ENCODE peak calls at places on chromosomes 2 and 18, in nine cellular contexts. N, P, Q, B, Y, I, C, M and W are unnamed samples.

GRCh38 chr2:206457188-206457634 is 13.9 kb downstream of the ADAM23 start:
- ATAC-seq in N (no peak), P (no peak), Q (peak; percentile 67), B (no peak), Y (no peak), I (no peak), C (no peak), M (no peak), W (no peak)

GRCh38 chr2:10432315-10433181 is 15.6 kb downstream of the ODC1 start:
- ATAC-seq in N (peak; percentile 67), P (peak; percentile 65), Q (peak; percentile 74), B (peak; percentile 78), Y (peak; percentile 48), I (peak; percentile 21), C (peak; percentile 61), M (peak; percentile 81), W (no peak)

GRCh38 chr2:124661558-124661957 is 636.5 kb downstream of the CNTNAP5 start:
- ATAC-seq in N (no peak), P (no peak), Q (no peak), B (no peak), Y (no peak), I (no peak), C (no peak), M (no peak), W (no peak)

GRCh38 chr2:187188783-187189631 is 259.0 kb downstream of the CALCRL start:
- ATAC-seq in N (no peak), P (no peak), Q (peak; percentile 99), B (no peak), Y (no peak), I (no peak), C (no peak), M (no peak), W (no peak)

GRCh38 chr2:178990533-178991241 is 59.2 kb downstream of the CCDC141 start:
- ATAC-seq in N (no peak), P (no peak), Q (no peak), B (no peak), Y (peak; percentile 60), I (no peak), C (peak; percentile 83), M (peak; percentile 12), W (no peak)

GRCh38 chr2:88657131-88657530 is 29.9 kb upstream of the EIF2AK3 start:
- ATAC-seq in N (no peak), P (no peak), Q (peak; percentile 48), B (no peak), Y (no peak), I (no peak), C (no peak), M (no peak), W (no peak)

GRCh38 chr2:173584676-173585453 is 230.2 kb downstream of the CDCA7 start:
- ATAC-seq in N (no peak), P (no peak), Q (no peak), B (no peak), Y (no peak), I (no peak), C (no peak), M (no peak), W (no peak)

GRCh38 chr2:232528746-232529445 is 2.9 kb downstream of the CHRND start:
- ATAC-seq in N (peak; percentile 59), P (no peak), Q (no peak), B (no peak), Y (no peak), I (peak; percentile 50), C (no peak), M (no peak), W (no peak)

GRCh38 chr2:36058953-36059352 is 296.6 kb upstream of the CRIM1 start:
- ATAC-seq in N (peak; percentile 90), P (peak; percentile 34), Q (peak; percentile 9), B (no peak), Y (no peak), I (no peak), C (no peak), M (no peak), W (no peak)

GRCh38 chr18:22956226-22956625 is 23.1 kb downstream of the RBBP8 start:
- ATAC-seq in N (no peak), P (no peak), Q (no peak), B (no peak), Y (no peak), I (no peak), C (no peak), M (no peak), W (no peak)

GRCh38 chr2:241858206-241859016 is at the start of gene PDCD1:
- ATAC-seq in N (peak; percentile 19), P (peak; percentile 29), Q (peak; percentile 65), B (peak; percentile 34), Y (peak; percentile 47), I (peak; percentile 60), C (peak; percentile 62), M (peak; percentile 28), W (no peak)

GRCh38 chr2:238166391-238167343 is 7.9 kb downstream of the ERFE start:
- ATAC-seq in N (no peak), P (no peak), Q (no peak), B (no peak), Y (no peak), I (no peak), C (no peak), M (no peak), W (no peak)

GRCh38 chr2:182616471-182617393 is 99.3 kb upstream of the DNAJC10 start:
- ATAC-seq in N (no peak), P (peak; percentile 22), Q (no peak), B (no peak), Y (no peak), I (no peak), C (no peak), M (no peak), W (peak; percentile 51)

GRCh38 chr2:84417453-84417852 is 41.6 kb downstream of the SUCLG1 start:
- ATAC-seq in N (no peak), P (no peak), Q (no peak), B (no peak), Y (no peak), I (no peak), C (no peak), M (peak; percentile 83), W (no peak)

GRCh38 chr2:17635007-17635406 is 94.5 kb downstream of the VSNL1 start:
- ATAC-seq in N (no peak), P (peak; percentile 52), Q (no peak), B (no peak), Y (no peak), I (no peak), C (no peak), M (no peak), W (no peak)

GRCh38 chr2:105454801-105455485 is 56.1 kb upstream of the FHL2 start:
- ATAC-seq in N (peak; percentile 55), P (peak; percentile 46), Q (peak; percentile 91), B (peak; percentile 82), Y (peak; percentile 44), I (no peak), C (no peak), M (no peak), W (peak; percentile 65)

GRCh38 chr2:69645026-69645425 is 1.5 kb upstream of the AAK1 start:
- ATAC-seq in N (no peak), P (no peak), Q (no peak), B (no peak), Y (no peak), I (peak; percentile 46), C (no peak), M (peak; percentile 18), W (no peak)